ENCODE peak calls at places on chromosomes 6 and 20, in seven cellular contexts. R is T-helper 9 cell, F is astrocyte, S is lung, V is fibroblast of the aortic adventitia, N is NCI-H2029 treated with DMSO at 0.1 percent for 48 hours, Z is MV-4-11. W is an unnamed sample.

GRCh38 chr6:130118236-130118635 is 99.9 kb downstream of the L3MBTL3 start:
- DNase-seq in R (no peak), F (no peak), S (no peak), V (no peak), N (no peak), Z (no peak), W (no peak)

GRCh38 chr6:11298651-11299420 is 66.4 kb upstream of the NEDD9 start:
- DNase-seq in R (no peak), F (peak), S (no peak), V (no peak), N (peak), Z (no peak), W (no peak)

GRCh38 chr6:128740951-128741350 is 142.0 kb upstream of the LAMA2 start:
- DNase-seq in R (no peak), F (no peak), S (no peak), V (no peak), N (no peak), Z (no peak), W (no peak)

GRCh38 chr6:114240800-114241199 is 102.0 kb downstream of the HS3ST5 start:
- DNase-seq in R (no peak), F (no peak), S (no peak), V (no peak), N (no peak), Z (no peak), W (no peak)

GRCh38 chr20:24875078-24875477 is 74.0 kb upstream of the CST7 start:
- DNase-seq in R (no peak), F (no peak), S (no peak), V (no peak), N (no peak), Z (no peak), W (no peak)

GRCh38 chr6:125790403-125791150 is at the start of gene NCOA7:
- DNase-seq in R (peak), F (peak), S (peak), V (peak), N (peak), Z (peak), W (peak)

GRCh38 chr6:43076093-43076927 is at the start of gene PTK7:
- DNase-seq in R (no peak), F (no peak), S (peak), V (peak), N (peak), Z (no peak), W (no peak)

GRCh38 chr6:23414204-23414501 is 711.9 kb upstream of the NRSN1 start:
- DNase-seq in R (no peak), F (peak), S (no peak), V (peak), N (no peak), Z (peak), W (peak)

GRCh38 chr20:58692579-58693225 is at the start of gene NPEPL1:
- DNase-seq in R (peak), F (peak), S (peak), V (peak), N (no peak), Z (peak), W (peak)

GRCh38 chr20:45890077-45890996 is 671 bp downstream of the NEURL2 start:
- DNase-seq in R (no peak), F (peak), S (peak), V (peak), N (peak), Z (peak), W (peak)

GRCh38 chr20:18032977-18033892 is 24.5 kb downstream of the OVOL2 start:
- DNase-seq in R (no peak), F (no peak), S (no peak), V (no peak), N (no peak), Z (no peak), W (no peak)

GRCh38 chr6:106997392-106998257 is 23.1 kb upstream of the CD24 start:
- DNase-seq in R (peak), F (peak), S (peak), V (peak), N (peak), Z (peak), W (peak)

GRCh38 chr6:68427630-68428029 is 207.5 kb upstream of the ADGRB3 start:
- DNase-seq in R (no peak), F (peak), S (no peak), V (no peak), N (no peak), Z (no peak), W (peak)

GRCh38 chr6:96016781-96017180 is 1.0 kb downstream of the FUT9 start:
- DNase-seq in R (no peak), F (no peak), S (no peak), V (no peak), N (no peak), Z (no peak), W (no peak)

GRCh38 chr6:80165143-80165542 is 58.7 kb downstream of the BCKDHB start:
- DNase-seq in R (no peak), F (no peak), S (no peak), V (no peak), N (no peak), Z (peak), W (no peak)

GRCh38 chr20:4099905-4100675 is 84.7 kb upstream of the RNF24 start:
- DNase-seq in R (no peak), F (no peak), S (no peak), V (no peak), N (no peak), Z (no peak), W (no peak)

GRCh38 chr6:108921547-108922331 is 73.5 kb downstream of the ARMC2 start:
- DNase-seq in R (no peak), F (peak), S (no peak), V (peak), N (no peak), Z (peak), W (no peak)

GRCh38 chr6:22231616-22232015 is 65.2 kb downstream of the PRL start:
- DNase-seq in R (no peak), F (peak), S (no peak), V (no peak), N (no peak), Z (no peak), W (no peak)

GRCh38 chr20:41173161-41173721 is 35.9 kb downstream of the PLCG1 start:
- DNase-seq in R (peak), F (peak), S (peak), V (peak), N (no peak), Z (peak), W (peak)

GRCh38 chr20:18857640-18858039 is 44.1 kb downstream of the SCP2D1 start:
- DNase-seq in R (no peak), F (peak), S (no peak), V (peak), N (no peak), Z (no peak), W (no peak)

GRCh38 chr6:98539669-98540207 is 294.6 kb upstream of the POU3F2 start:
- DNase-seq in R (no peak), F (no peak), S (no peak), V (no peak), N (no peak), Z (no peak), W (no peak)

GRCh38 chr6:9789201-9789600 is 625.7 kb downstream of the TFAP2A start:
- DNase-seq in R (no peak), F (no peak), S (no peak), V (peak), N (no peak), Z (peak), W (no peak)

GRCh38 chr6:110542311-110543024 is 66.1 kb upstream of the SLC22A16 start:
- DNase-seq in R (no peak), F (no peak), S (no peak), V (peak), N (no peak), Z (no peak), W (no peak)

GRCh38 chr6:168713839-168714238 is 272.9 kb downstream of the SMOC2 start:
- DNase-seq in R (no peak), F (no peak), S (no peak), V (no peak), N (no peak), Z (no peak), W (no peak)